ENCODE peak calls at places on chromosomes 13 and 19, in seven cellular contexts. L is mesendoderm, D is IMR-90, I is neuronal stem cell, E is mesenchymal stem cell, Z is H1, V is trophoblast cell. K is an unnamed sample.

GRCh38 chr13:26719356-26719945 is 41.1 kb downstream of the GPR12 start:
- DNase-seq in Z (no peak), L (peak; percentile 46), I (no peak), E (no peak), D (peak; percentile 4), V (no peak), K (no peak)

GRCh38 chr13:94061316-94061715 is 418.2 kb downstream of the DCT start:
- DNase-seq in L (no peak), V (no peak), E (peak; percentile 23), I (no peak), D (peak; percentile 79), Z (no peak), K (no peak)

GRCh38 chr19:5679289-5680082 is 830 bp downstream of the MICOS13 start:
- DNase-seq in I (no peak), V (no peak), E (no peak), L (no peak), Z (peak; percentile 50), D (no peak), K (peak; percentile 38)

GRCh38 chr19:18339703-18340102 is 695 bp upstream of the PGPEP1 start:
- DNase-seq in L (peak; percentile 94), Z (peak; percentile 61), D (peak; percentile 25), I (no peak), E (peak; percentile 61), V (no peak), K (peak; percentile 64)

GRCh38 chr13:99310382-99311031 is 3.3 kb upstream of the GPR183 start:
- DNase-seq in E (peak; percentile 94), I (no peak), V (no peak), L (no peak), Z (no peak), D (peak; percentile 93), K (no peak)

GRCh38 chr19:40663712-40664692 is 26.4 kb downstream of the NUMBL start:
- DNase-seq in L (peak; percentile 45), I (no peak), V (no peak), Z (no peak), E (peak; percentile 63), D (peak; percentile 50), K (no peak)

GRCh38 chr19:17079710-17080440 is 4.3 kb downstream of the MYO9B start:
- DNase-seq in V (peak; percentile 88), E (peak; percentile 100), Z (no peak), I (peak; percentile 37), D (peak; percentile 99), L (no peak), K (no peak)

GRCh38 chr19:35266904-35267817 is 1.6 kb upstream of the USF2 start:
- DNase-seq in V (no peak), Z (peak; percentile 70), E (peak; percentile 3), I (no peak), D (peak; percentile 10), L (peak; percentile 13), K (peak; percentile 51)

GRCh38 chr13:23579072-23579885 is 9.1 kb downstream of the TNFRSF19 start:
- DNase-seq in Z (peak; percentile 98), L (peak; percentile 91), D (peak; percentile 87), E (peak; percentile 80), I (peak; percentile 90), V (peak; percentile 38), K (peak; percentile 92)

GRCh38 chr13:46663216-46663615 is 110.2 kb downstream of the LRCH1 start:
- DNase-seq in L (peak; percentile 68), E (peak; percentile 34), I (no peak), D (no peak), Z (no peak), V (no peak), K (no peak)

GRCh38 chr13:97235549-97236206 is 13.5 kb downstream of the MBNL2 start:
- DNase-seq in D (no peak), V (no peak), E (no peak), I (no peak), Z (no peak), L (no peak), K (no peak)

GRCh38 chr13:75135325-75135825 is 346.6 kb downstream of the TBC1D4 start:
- DNase-seq in D (peak; percentile 93), I (no peak), L (peak; percentile 37), V (no peak), E (peak; percentile 79), Z (no peak), K (no peak)

GRCh38 chr13:65966991-65967451 is 1263.1 kb downstream of the PCDH9 start:
- DNase-seq in V (no peak), Z (no peak), L (peak; percentile 92), D (peak; percentile 45), I (no peak), E (peak; percentile 65), K (peak; percentile 48)

GRCh38 chr19:13976446-13976845 is 24.1 kb downstream of the DCAF15 start:
- DNase-seq in V (no peak), D (no peak), L (no peak), Z (no peak), I (no peak), E (no peak), K (no peak)

GRCh38 chr19:4633140-4633967 is 6.0 kb upstream of the TNFAIP8L1 start:
- DNase-seq in I (no peak), Z (peak; percentile 84), D (peak; percentile 85), E (peak; percentile 90), L (peak; percentile 94), V (peak; percentile 81), K (peak; percentile 88)

GRCh38 chr19:35169226-35169995 is 14.9 kb downstream of the FXYD5 start:
- DNase-seq in I (no peak), D (no peak), Z (no peak), V (no peak), L (no peak), E (no peak), K (peak; percentile 18)

GRCh38 chr19:12687496-12688196 is at the start of gene GNG14:
- DNase-seq in I (no peak), E (no peak), L (no peak), V (no peak), Z (no peak), D (no peak), K (no peak)

GRCh38 chr13:94309997-94310842 is 169.3 kb downstream of the DCT start:
- DNase-seq in E (peak; percentile 92), I (no peak), L (no peak), Z (no peak), D (peak; percentile 96), V (no peak), K (no peak)

GRCh38 chr19:45508681-45508930 is 1.3 kb downstream of the VASP start:
- DNase-seq in E (peak; percentile 46), D (no peak), Z (no peak), I (no peak), V (no peak), L (no peak), K (no peak)

GRCh38 chr19:42322305-42322704 is 3.1 kb upstream of the MEGF8 start:
- DNase-seq in D (no peak), L (no peak), E (no peak), Z (no peak), V (no peak), I (no peak), K (no peak)

GRCh38 chr19:3816566-3817218 is 30.5 kb upstream of the MATK start:
- DNase-seq in V (no peak), I (no peak), E (no peak), D (no peak), Z (no peak), L (no peak), K (no peak)

GRCh38 chr13:31930901-31931522 is 100.6 kb upstream of the FRY start:
- DNase-seq in Z (no peak), D (no peak), V (no peak), E (no peak), L (peak; percentile 13), I (no peak), K (no peak)

GRCh38 chr13:33855371-33855895 is 37.5 kb downstream of the RFC3 start:
- DNase-seq in D (no peak), E (no peak), L (no peak), V (no peak), Z (no peak), I (no peak), K (no peak)

GRCh38 chr13:65914707-65915106 is 1315.4 kb downstream of the PCDH9 start:
- DNase-seq in D (peak; percentile 72), Z (no peak), V (no peak), E (no peak), I (no peak), L (no peak), K (no peak)

GRCh38 chr13:103898481-103898880 is 832.3 kb upstream of the SLC10A2 start:
- DNase-seq in D (no peak), Z (no peak), E (no peak), L (peak; percentile 38), I (no peak), V (no peak), K (peak; percentile 33)

GRCh38 chr13:35966024-35966423 is 165.2 kb downstream of the DCLK1 start:
- DNase-seq in V (no peak), E (no peak), L (no peak), D (no peak), I (no peak), Z (no peak), K (no peak)

GRCh38 chr19:15161028-15161984 is 39.5 kb downstream of the NOTCH3 start:
- DNase-seq in L (peak; percentile 29), E (peak; percentile 23), Z (no peak), D (peak; percentile 18), I (no peak), V (peak; percentile 19), K (no peak)
- H3K23ac ChIP-seq in L (no peak overlapping the region), E (no peak overlapping the region), Z (no peak overlapping the region), D (no peak overlapping the region), I (no peak overlapping the region), V (no peak overlapping the region), K (no peak overlapping the region)

GRCh38 chr13:45337395-45337794 is 3.6 kb downstream of the TPT1 start:
- DNase-seq in L (no peak), E (no peak), I (no peak), Z (no peak), D (no peak), V (no peak), K (no peak)
- H3K4ac ChIP-seq in L (no peak overlapping the region), E (no peak overlapping the region), I (no peak overlapping the region), Z (no peak overlapping the region), D (no peak overlapping the region), V (no peak overlapping the region), K (no peak overlapping the region)

GRCh38 chr19:2333807-2334211 is 5.3 kb downstream of the SPPL2B start:
- DNase-seq in L (peak; percentile 37), V (no peak), E (no peak), D (no peak), I (no peak), Z (peak; percentile 51), K (no peak)
- H3K23ac ChIP-seq in L (no peak overlapping the region), V (no peak overlapping the region), E (no peak overlapping the region), D (no peak overlapping the region), I (no peak overlapping the region), Z (no peak overlapping the region), K (no peak overlapping the region)

GRCh38 chr19:32607479-32607878 is 26.5 kb downstream of the PDCD5 start:
- DNase-seq in D (no peak), L (no peak), Z (no peak), E (no peak), I (no peak), V (no peak), K (no peak)

GRCh38 chr19:32606289-32606688 is 25.3 kb downstream of the PDCD5 start:
- DNase-seq in D (no peak), V (no peak), L (no peak), Z (no peak), E (no peak), I (no peak), K (no peak)

GRCh38 chr19:32611161-32611560 is 30.2 kb downstream of the PDCD5 start:
- DNase-seq in Z (no peak), V (no peak), D (no peak), I (no peak), E (no peak), L (no peak), K (no peak)

GRCh38 chr19:32603961-32604360 is 23.0 kb downstream of the PDCD5 start:
- DNase-seq in Z (no peak), D (no peak), V (no peak), E (no peak), L (no peak), I (no peak), K (no peak)

GRCh38 chr19:32605544-32605943 is 24.6 kb downstream of the PDCD5 start:
- DNase-seq in Z (no peak), E (no peak), V (no peak), D (no peak), I (no peak), L (no peak), K (no peak)
- H3K4ac ChIP-seq in Z (no peak overlapping the region), E (no peak overlapping the region), V (no peak overlapping the region), D (no peak overlapping the region), I (no peak overlapping the region), L (no peak overlapping the region), K (no peak overlapping the region)